ENCODE peak calls at places on chromosome 19, in nine cellular contexts. H, Q, E, X, B, S, L, J and A are unnamed samples.

GRCh38 chr19:5051619-5052018 is 82.7 kb downstream of the KDM4B start:
- DNase-seq in H (no peak), Q (no peak), E (no peak), X (no peak), B (no peak), S (no peak), L (no peak), J (no peak), A (no peak)

GRCh38 chr19:30649934-30650614 is 277.9 kb downstream of the ZNF536 start:
- DNase-seq in H (no peak), Q (peak; percentile 72), E (peak; percentile 54), X (peak; percentile 6), B (peak; percentile 33), S (no peak), L (no peak), J (peak; percentile 25), A (peak; percentile 1)

GRCh38 chr19:4742717-4743646 is 19.3 kb upstream of the DPP9 start:
- DNase-seq in H (no peak), Q (no peak), E (no peak), X (no peak), B (no peak), S (no peak), L (no peak), J (no peak), A (no peak)

GRCh38 chr19:40803857-40804782 is 5.1 kb downstream of the EGLN2 start:
- DNase-seq in H (peak; percentile 64), Q (peak; percentile 70), E (peak; percentile 10), X (peak; percentile 83), B (peak; percentile 76), S (no peak), L (peak; percentile 70), J (no peak), A (peak; percentile 81)

GRCh38 chr19:46890423-46891170 is 29.8 kb downstream of the ARHGAP35 start:
- DNase-seq in H (no peak), Q (no peak), E (peak; percentile 92), X (no peak), B (no peak), S (no peak), L (no peak), J (no peak), A (no peak)

GRCh38 chr19:33797821-33798633 is 1.4 kb downstream of the KCTD15 start:
- DNase-seq in H (peak; percentile 79), Q (peak; percentile 63), E (no peak), X (no peak), B (peak; percentile 71), S (peak; percentile 75), L (peak; percentile 82), J (no peak), A (no peak)

GRCh38 chr19:35592226-35592625 is 6.3 kb downstream of the PMIS2 start:
- DNase-seq in H (no peak), Q (peak; percentile 70), E (peak; percentile 52), X (peak; percentile 26), B (no peak), S (no peak), L (no peak), J (no peak), A (peak; percentile 14)

GRCh38 chr19:6947745-6948144 is 60.4 kb downstream of the ADGRE1 start:
- DNase-seq in H (no peak), Q (no peak), E (peak; percentile 64), X (no peak), B (no peak), S (no peak), L (no peak), J (no peak), A (no peak)

GRCh38 chr19:34676697-34677385 is at the start of gene SCGB2B2:
- DNase-seq in H (no peak), Q (no peak), E (peak; percentile 38), X (no peak), B (peak; percentile 88), S (no peak), L (no peak), J (no peak), A (no peak)

GRCh38 chr19:10655457-10656312 is 1.5 kb downstream of the ILF3 start:
- DNase-seq in H (no peak), Q (peak; percentile 55), E (peak; percentile 39), X (no peak), B (no peak), S (no peak), L (no peak), J (peak; percentile 30), A (no peak)

GRCh38 chr19:8452446-8453123 is 7.8 kb downstream of the HNRNPM start:
- DNase-seq in H (no peak), Q (no peak), E (no peak), X (no peak), B (no peak), S (no peak), L (no peak), J (no peak), A (no peak)
- H3K4me1 ChIP-seq in H (peaks cover 97% of the 10 kb centered on the region), Q (peaks cover 80% of the 10 kb centered on the region), E (peaks cover 58% of the 10 kb centered on the region), X (peaks cover 81% of the 10 kb centered on the region), B (peaks cover 98% of the 10 kb centered on the region), S (peaks cover 20% of the 10 kb centered on the region), L (peaks cover 60% of the 10 kb centered on the region), J (peaks cover 9% of the 10 kb centered on the region), A (peaks cover 87% of the 10 kb centered on the region)

GRCh38 chr19:3100747-3101730 is 6.9 kb downstream of the GNA11 start:
- DNase-seq in H (no peak), Q (no peak), E (no peak), X (no peak), B (peak; percentile 5), S (peak; percentile 17), L (peak; percentile 8), J (no peak), A (no peak)

GRCh38 chr19:3102239-3103140 is 8.3 kb downstream of the GNA11 start:
- DNase-seq in H (no peak), Q (no peak), E (no peak), X (no peak), B (no peak), S (peak; percentile 23), L (no peak), J (no peak), A (no peak)

GRCh38 chr19:3099347-3100145 is 5.4 kb downstream of the GNA11 start:
- DNase-seq in H (no peak), Q (no peak), E (no peak), X (no peak), B (peak; percentile 5), S (peak; percentile 23), L (no peak), J (no peak), A (no peak)

GRCh38 chr19:3098515-3099346 is 4.6 kb downstream of the GNA11 start:
- DNase-seq in H (peak; percentile 86), Q (peak; percentile 56), E (no peak), X (peak; percentile 11), B (peak; percentile 85), S (peak; percentile 57), L (peak; percentile 86), J (no peak), A (peak; percentile 41)

GRCh38 chr19:3100331-3100730 is 6.2 kb downstream of the GNA11 start:
- DNase-seq in H (no peak), Q (no peak), E (no peak), X (no peak), B (peak; percentile 7), S (no peak), L (no peak), J (no peak), A (no peak)
- H3K4me1 ChIP-seq in H (peaks cover 100% of the 10 kb centered on the region), Q (peaks cover 82% of the 10 kb centered on the region), E (peaks cover 7% of the 10 kb centered on the region), X (peaks cover 31% of the 10 kb centered on the region), B (peaks cover 99% of the 10 kb centered on the region), S (peaks cover 48% of the 10 kb centered on the region), L (peaks cover 71% of the 10 kb centered on the region), J (peaks cover 11% of the 10 kb centered on the region), A (peaks cover 36% of the 10 kb centered on the region)

GRCh38 chr19:56119585-56119978 is 1.5 kb downstream of the ZNF787 start:
- DNase-seq in H (no peak), Q (no peak), E (peak; percentile 12), X (no peak), B (no peak), S (no peak), L (no peak), J (peak; percentile 62), A (no peak)

GRCh38 chr19:56118666-56119584 is 2.2 kb downstream of the ZNF787 start:
- DNase-seq in H (no peak), Q (no peak), E (no peak), X (no peak), B (no peak), S (no peak), L (no peak), J (no peak), A (no peak)

GRCh38 chr19:56116606-56117005 is 4.5 kb downstream of the ZNF787 start:
- DNase-seq in H (no peak), Q (no peak), E (no peak), X (no peak), B (no peak), S (no peak), L (no peak), J (no peak), A (no peak)

GRCh38 chr19:56117376-56117884 is 3.7 kb downstream of the ZNF787 start:
- DNase-seq in H (no peak), Q (no peak), E (no peak), X (no peak), B (no peak), S (no peak), L (no peak), J (no peak), A (no peak)

GRCh38 chr19:56117889-56118288 is 3.2 kb downstream of the ZNF787 start:
- DNase-seq in H (no peak), Q (no peak), E (no peak), X (no peak), B (no peak), S (no peak), L (no peak), J (no peak), A (no peak)
- H3K4me1 ChIP-seq in H (peaks cover 80% of the 10 kb centered on the region), Q (peaks cover 70% of the 10 kb centered on the region), E (peaks cover 16% of the 10 kb centered on the region), X (peaks cover 25% of the 10 kb centered on the region), B (peaks cover 67% of the 10 kb centered on the region), S (peaks cover 23% of the 10 kb centered on the region), L (peaks cover 57% of the 10 kb centered on the region), J (peaks cover 23% of the 10 kb centered on the region), A (peaks cover 30% of the 10 kb centered on the region)

GRCh38 chr19:17035842-17036424 is 9.3 kb upstream of the CPAMD8 start:
- DNase-seq in H (peak; percentile 33), Q (no peak), E (no peak), X (no peak), B (peak; percentile 30), S (no peak), L (peak; percentile 29), J (no peak), A (no peak)

GRCh38 chr19:17036640-17037039 is 10.0 kb upstream of the CPAMD8 start:
- DNase-seq in H (no peak), Q (no peak), E (no peak), X (no peak), B (no peak), S (no peak), L (no peak), J (no peak), A (no peak)

GRCh38 chr19:17037966-17038500 is 11.4 kb upstream of the CPAMD8 start:
- DNase-seq in H (no peak), Q (no peak), E (no peak), X (no peak), B (no peak), S (no peak), L (no peak), J (no peak), A (no peak)

GRCh38 chr19:17041994-17042393 is 15.4 kb upstream of the CPAMD8 start:
- DNase-seq in H (peak; percentile 53), Q (no peak), E (no peak), X (no peak), B (peak; percentile 70), S (no peak), L (peak; percentile 64), J (no peak), A (no peak)

GRCh38 chr19:17037184-17037583 is 10.6 kb upstream of the CPAMD8 start:
- DNase-seq in H (no peak), Q (no peak), E (no peak), X (no peak), B (no peak), S (no peak), L (no peak), J (no peak), A (no peak)
- H3K4me1 ChIP-seq in H (peaks cover 8% of the 10 kb centered on the region), Q (no peaks in the 10 kb centered on the region), E (no peaks in the 10 kb centered on the region), X (no peaks in the 10 kb centered on the region), B (peaks cover 6% of the 10 kb centered on the region), S (peaks cover 4% of the 10 kb centered on the region), L (no peaks in the 10 kb centered on the region), J (no peaks in the 10 kb centered on the region), A (no peaks in the 10 kb centered on the region)